ENCODE peak calls at places on chromosomes 3 and 15, in six cellular contexts. K, Y, G, R, D and P are unnamed samples. For H3K4me1, the result is how much of the 10 kb centered on the place peaks cover.

GRCh38 chr15:34370129-34370528 is 3.1 kb upstream of the LPCAT4 start:
- DNase-seq in K (no peak), Y (no peak), G (no peak), R (no peak), D (no peak), P (no peak)

GRCh38 chr15:93217343-93217742 is 128.3 kb upstream of the RGMA start:
- DNase-seq in K (no peak), Y (no peak), G (no peak), R (no peak), D (no peak), P (no peak)

GRCh38 chr3:19972056-19972455 is 25.2 kb downstream of the RAB5A start:
- DNase-seq in K (no peak), Y (no peak), G (no peak), R (peak), D (no peak), P (peak)

GRCh38 chr3:183375787-183376186 is 52.6 kb downstream of the MCF2L2 start:
- DNase-seq in K (no peak), Y (no peak), G (no peak), R (no peak), D (no peak), P (no peak)

GRCh38 chr15:31080618-31081017 is 20.9 kb downstream of the TRPM1 start:
- DNase-seq in K (peak), Y (peak), G (peak), R (peak), D (peak), P (no peak)

GRCh38 chr3:165185707-165186327 is 10.4 kb downstream of the SLITRK3 start:
- DNase-seq in K (peak), Y (peak), G (peak), R (peak), D (no peak), P (peak)

GRCh38 chr3:97138914-97139541 is 324.6 kb downstream of the EPHA6 start:
- DNase-seq in K (no peak), Y (no peak), G (peak), R (peak), D (no peak), P (peak)

GRCh38 chr3:67647390-67647878 is 7.0 kb downstream of the SUCLG2 start:
- DNase-seq in K (peak), Y (no peak), G (no peak), R (peak), D (no peak), P (peak)

GRCh38 chr3:156425651-156426050 is 129.3 kb downstream of the SSR3 start:
- DNase-seq in K (no peak), Y (no peak), G (no peak), R (no peak), D (no peak), P (no peak)

GRCh38 chr15:80732818-80733217 is 37.7 kb downstream of the ABHD17C start:
- DNase-seq in K (no peak), Y (no peak), G (no peak), R (no peak), D (no peak), P (no peak)

GRCh38 chr3:184448321-184449160 is 68.7 kb downstream of the CHRD start:
- DNase-seq in K (peak), Y (no peak), G (peak), R (peak), D (no peak), P (peak)

GRCh38 chr3:56135941-56136340 is 332.3 kb downstream of the ERC2 start:
- DNase-seq in K (no peak), Y (no peak), G (no peak), R (no peak), D (no peak), P (peak)

GRCh38 chr3:25527796-25528195 is 99.7 kb downstream of the RARB start:
- DNase-seq in K (no peak), Y (no peak), G (no peak), R (no peak), D (no peak), P (no peak)

DNA sequence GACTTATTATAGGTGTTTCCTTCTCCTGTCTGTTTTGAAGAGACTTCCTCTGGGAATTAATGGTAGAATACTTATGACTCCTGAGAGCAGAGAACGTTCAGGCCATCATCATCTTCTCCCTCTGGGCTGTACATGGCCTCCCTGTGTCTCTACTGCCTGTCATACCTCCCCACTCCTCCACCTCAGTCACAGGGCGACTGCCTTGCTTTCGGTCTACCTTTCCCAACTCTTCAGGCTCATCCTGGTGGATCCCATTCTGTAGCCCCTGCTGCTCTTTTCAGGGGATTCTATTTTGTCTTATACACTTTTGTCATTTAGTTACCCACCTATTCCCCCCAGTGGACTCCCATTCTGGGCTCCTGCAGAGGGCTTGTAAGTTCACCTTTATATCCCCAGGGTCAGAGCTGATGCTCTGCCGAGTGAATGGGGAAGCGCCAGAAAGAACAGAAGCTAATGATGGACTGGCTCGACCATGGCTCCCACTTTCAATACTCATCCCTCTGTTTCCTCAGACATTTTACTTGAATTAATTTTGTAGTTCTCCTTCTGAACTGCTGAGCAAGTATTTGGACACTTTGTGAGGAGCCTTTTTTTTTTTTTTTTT is 28.6 kb downstream of the FNDC3B start:
- DNase-seq in K (no peak), Y (no peak), G (no peak), R (no peak), D (no peak), P (no peak)
- H3K4me1 ChIP-seq in K (under half), Y (under half), G (under half), R (half or more), D (under half), P (under half)

DNA sequence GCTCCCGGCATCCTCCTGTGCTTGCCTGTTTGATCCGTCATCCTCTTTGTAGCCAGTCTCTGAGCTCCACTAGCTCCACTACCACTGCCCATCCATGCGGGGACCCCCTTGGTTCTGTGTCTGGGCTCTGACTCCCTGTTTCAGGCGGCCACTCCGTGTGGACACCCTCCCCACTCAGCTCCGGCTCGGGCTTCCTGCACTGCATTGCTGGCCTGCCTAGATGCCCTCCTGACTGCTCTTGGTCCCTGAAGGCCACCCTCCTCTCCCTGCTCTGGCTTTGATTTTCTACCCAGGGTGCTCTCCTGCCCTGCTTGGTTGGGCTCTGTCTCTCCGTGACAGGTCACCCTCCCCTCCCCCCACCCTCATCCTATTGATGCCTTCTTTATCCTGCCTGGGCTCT is 4.0 kb upstream of the ADGRG7 start:
- DNase-seq in K (no peak), Y (no peak), G (no peak), R (no peak), D (no peak), P (no peak)
- TF ChIP-seq CTCF in K (no peak), Y (no peak), G (no peak), R (no peak), D (no peak), P (no peak)

GRCh38 chr3:132136334-132136716 is 101.5 kb upstream of the CPNE4 start:
- DNase-seq in K (no peak), Y (no peak), G (no peak), R (no peak), D (no peak), P (no peak)

GRCh38 chr3:132134611-132135010 is 99.8 kb upstream of the CPNE4 start:
- DNase-seq in K (no peak), Y (no peak), G (no peak), R (peak), D (no peak), P (peak)

GRCh38 chr3:132135628-132136333 is 101.0 kb upstream of the CPNE4 start:
- DNase-seq in K (peak), Y (peak), G (peak), R (peak), D (no peak), P (peak)
- H3K4me3 ChIP-seq in K (no peak), Y (peak), G (no peak), R (peak), D (no peak), P (peak)

DNA sequence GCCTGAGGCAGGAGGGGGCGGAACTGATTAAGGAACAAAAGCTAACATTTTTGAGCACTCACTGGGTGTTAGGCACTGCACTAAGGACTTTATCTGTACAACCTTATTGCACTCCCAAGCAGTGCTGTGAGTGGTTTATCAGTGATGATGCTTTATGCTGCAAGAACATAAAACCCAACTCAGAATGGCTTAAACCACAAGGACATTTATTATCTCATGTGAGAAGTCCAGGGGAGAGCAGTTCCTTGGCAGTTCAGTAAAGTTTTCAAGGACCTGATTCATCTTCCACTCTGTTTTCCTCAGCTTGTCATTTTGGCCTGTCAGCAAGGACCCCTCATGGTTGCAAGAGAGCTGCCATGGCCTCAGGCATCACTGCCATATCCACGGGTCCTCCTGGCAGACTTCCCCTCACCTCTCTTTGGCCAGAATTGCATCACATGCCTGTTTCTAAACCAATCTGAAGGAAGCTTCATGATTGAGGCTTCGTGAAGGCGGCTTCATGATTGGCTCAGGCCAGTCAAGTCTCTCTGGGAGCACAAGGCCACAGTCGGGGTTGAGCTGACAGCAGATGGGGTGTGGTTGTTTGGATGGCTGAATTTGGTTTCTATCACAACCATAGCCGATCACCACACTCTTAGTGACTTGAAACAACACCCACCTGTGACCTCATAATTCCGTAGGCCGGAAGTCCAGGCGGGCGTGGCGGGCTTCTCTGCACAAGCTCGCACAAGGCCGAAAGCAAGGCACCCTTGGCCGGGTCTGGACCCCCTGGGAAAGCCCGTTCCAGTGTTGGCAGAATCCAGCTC is 15.8 kb downstream of the EFCC1 start:
- DNase-seq in K (no peak), Y (no peak), G (no peak), R (no peak), D (no peak), P (no peak)
- H3K4me1 ChIP-seq in K (under half), Y (under half), G (under half), R (under half), D (under half), P (under half)